ENCODE peak calls at places on chromosomes 11 and 22, in eight cellular contexts. D, C, K, N, M, T, P and G are unnamed samples.

GRCh38 chr22:36367479-36367878 is 20.3 kb downstream of the MYH9 start:
- DNase-seq in D (no peak), C (no peak), K (no peak), N (no peak), M (no peak), T (peak), P (no peak), G (no peak)

GRCh38 chr11:126879516-126879915 is 121.1 kb downstream of the KIRREL3 start:
- DNase-seq in D (no peak), C (no peak), K (no peak), N (no peak), M (no peak), T (no peak), P (no peak), G (no peak)

GRCh38 chr11:66080055-66080817 is 10.2 kb downstream of the PACS1 start:
- DNase-seq in D (peak), C (no peak), K (peak), N (peak), M (peak), T (no peak), P (peak), G (no peak)

GRCh38 chr11:110736158-110736553 is 23.9 kb upstream of the ARHGAP20 start:
- DNase-seq in D (no peak), C (no peak), K (no peak), N (no peak), M (no peak), T (no peak), P (no peak), G (no peak)

GRCh38 chr11:2577071-2578005 is 122.5 kb downstream of the KCNQ1OT1 start:
- DNase-seq in D (no peak), C (no peak), K (no peak), N (no peak), M (no peak), T (no peak), P (no peak), G (no peak)

GRCh38 chr11:78907636-78908035 is 333.0 kb upstream of the NARS2 start:
- DNase-seq in D (no peak), C (no peak), K (no peak), N (no peak), M (no peak), T (no peak), P (no peak), G (no peak)

GRCh38 chr11:110490886-110491285 is 61.1 kb downstream of the FDX1 start:
- DNase-seq in D (peak), C (no peak), K (no peak), N (peak), M (no peak), T (no peak), P (peak), G (no peak)

GRCh38 chr11:92828576-92828975 is 140.9 kb upstream of the MTNR1B start:
- DNase-seq in D (no peak), C (no peak), K (no peak), N (no peak), M (no peak), T (peak), P (no peak), G (no peak)

GRCh38 chr11:75352417-75353206 is 1.2 kb upstream of the ARRB1 start:
- DNase-seq in D (no peak), C (no peak), K (no peak), N (no peak), M (no peak), T (no peak), P (no peak), G (no peak)

GRCh38 chr11:116865696-116866095 is 28.3 kb upstream of the APOA1 start:
- DNase-seq in D (no peak), C (no peak), K (no peak), N (peak), M (no peak), T (no peak), P (peak), G (no peak)

GRCh38 chr11:34261820-34262219 is 96.0 kb downstream of the ABTB2 start:
- DNase-seq in D (no peak), C (no peak), K (no peak), N (no peak), M (no peak), T (no peak), P (no peak), G (no peak)

GRCh38 chr11:126194121-126194543 is 17.3 kb downstream of the RPUSD4 start:
- DNase-seq in D (peak), C (peak), K (peak), N (peak), M (no peak), T (peak), P (peak), G (no peak)

GRCh38 chr11:76151561-76152085 is 54.7 kb downstream of the WNT11 start:
- DNase-seq in D (no peak), C (no peak), K (no peak), N (no peak), M (no peak), T (no peak), P (no peak), G (no peak)

GRCh38 chr11:112206071-112206470 is 20.2 kb upstream of the PTS start:
- DNase-seq in D (no peak), C (no peak), K (no peak), N (no peak), M (no peak), T (no peak), P (no peak), G (no peak)

GRCh38 chr11:94402355-94402754 is 1.1 kb upstream of the GPR83 start:
- DNase-seq in D (no peak), C (no peak), K (no peak), N (no peak), M (no peak), T (no peak), P (no peak), G (no peak)

GRCh38 chr11:57424802-57425564 is 1.9 kb downstream of the SLC43A3 start:
- DNase-seq in D (peak), C (peak), K (peak), N (peak), M (peak), T (peak), P (peak), G (no peak)

GRCh38 chr22:49258107-49259010 is 569.3 kb downstream of the BRD1 start:
- DNase-seq in D (no peak), C (no peak), K (no peak), N (no peak), M (no peak), T (no peak), P (no peak), G (no peak)

GRCh38 chr22:42760806-42761565 is 40.3 kb upstream of the A4GALT start:
- DNase-seq in D (no peak), C (no peak), K (no peak), N (no peak), M (no peak), T (no peak), P (no peak), G (no peak)

GRCh38 chr11:12064954-12065280 is 45.5 kb upstream of the MICAL2 start:
- DNase-seq in D (no peak), C (no peak), K (no peak), N (no peak), M (no peak), T (no peak), P (no peak), G (no peak)

GRCh38 chr22:36506637-36507517 is at the start of gene FOXRED2:
- DNase-seq in D (peak), C (no peak), K (peak), N (no peak), M (peak), T (peak), P (peak), G (peak)

GRCh38 chr11:118922745-118923627 is 2.7 kb downstream of the BCL9L start:
- DNase-seq in D (no peak), C (no peak), K (no peak), N (no peak), M (no peak), T (no peak), P (no peak), G (no peak)

GRCh38 chr11:119461250-119461963 is 38.4 kb upstream of the THY1 start:
- DNase-seq in D (no peak), C (no peak), K (no peak), N (no peak), M (no peak), T (no peak), P (no peak), G (no peak)

GRCh38 chr11:12674936-12675696 is 895 bp downstream of the TEAD1 start:
- DNase-seq in D (no peak), C (no peak), K (no peak), N (no peak), M (no peak), T (peak), P (no peak), G (no peak)

GRCh38 chr22:26711205-26711958 is 54.0 kb downstream of the MIAT start:
- DNase-seq in D (no peak), C (no peak), K (no peak), N (no peak), M (no peak), T (peak), P (peak), G (no peak)

GRCh38 chr11:31437742-31438435 is 68.2 kb downstream of the DNAJC24 start:
- DNase-seq in D (no peak), C (peak), K (no peak), N (peak), M (no peak), T (no peak), P (peak), G (no peak)

GRCh38 chr11:34238533-34238932 is 119.3 kb downstream of the ABTB2 start:
- DNase-seq in D (no peak), C (no peak), K (no peak), N (no peak), M (no peak), T (no peak), P (peak), G (no peak)